ENCODE peak calls at places on chromosomes 3 and 15, in seven cellular contexts. I is aorta; R is stimulated activated naive B cell treated with anti-CD40 and anti-IgM and Interleukin-4, amounts not matched to agents 10 μg/mL and 1 μg/mL and 100 μg/mL, for 72 hours; O is skeletal muscle cell; X is lower leg skin; L is hepatic stellate cell; G is SW480. H is an unnamed sample.

GRCh38 chr15:69902414-69903062 is 195.2 kb downstream of the TLE3 start:
- DNase-seq in I (no peak), X (no peak), G (no peak), L (no peak), O (no peak), R (no peak), H (no peak)

GRCh38 chr3:168249539-168250414 is 154.1 kb upstream of the GOLIM4 start:
- DNase-seq in X (peak), L (peak), R (peak), O (peak), I (peak), G (peak), H (no peak)

GRCh38 chr3:71062920-71063767 is 520.4 kb downstream of the FOXP1 start:
- DNase-seq in I (no peak), O (no peak), G (no peak), X (no peak), R (no peak), L (no peak), H (no peak)

GRCh38 chr3:68007621-68008226 is 353.3 kb upstream of the SUCLG2 start:
- DNase-seq in L (peak), G (no peak), O (no peak), R (no peak), I (peak), X (no peak), H (no peak)

GRCh38 chr15:74960995-74961588 is 4.5 kb upstream of the RPP25 start:
- DNase-seq in L (no peak), I (no peak), X (no peak), O (no peak), G (no peak), R (no peak), H (no peak)

GRCh38 chr3:20054549-20054987 is 14.3 kb downstream of the KAT2B start:
- DNase-seq in I (no peak), G (peak), X (peak), R (peak), L (no peak), O (peak), H (no peak)

GRCh38 chr3:11173828-11174465 is 19.7 kb downstream of the HRH1 start:
- DNase-seq in X (no peak), I (no peak), O (no peak), G (no peak), R (no peak), L (no peak), H (no peak)

GRCh38 chr15:50938525-50938924 is 30.0 kb downstream of the AP4E1 start:
- DNase-seq in I (no peak), O (no peak), G (no peak), L (no peak), X (no peak), R (no peak), H (no peak)

GRCh38 chr15:94287794-94288246 is 56.5 kb downstream of the MCTP2 start:
- DNase-seq in O (no peak), R (peak), I (no peak), X (no peak), L (no peak), G (no peak), H (no peak)

GRCh38 chr3:22371592-22372291 is 620.7 kb upstream of the ZNF385D start:
- DNase-seq in G (no peak), L (no peak), I (peak), R (no peak), O (no peak), X (no peak), H (no peak)

GRCh38 chr3:40130721-40131120 is 178.8 kb upstream of the EIF1B start:
- DNase-seq in R (no peak), I (no peak), G (no peak), O (no peak), L (no peak), X (no peak), H (no peak)

GRCh38 chr3:87375231-87375682 is 98.9 kb upstream of the POU1F1 start:
- DNase-seq in R (no peak), L (no peak), I (peak), O (no peak), G (no peak), X (no peak), H (no peak)

GRCh38 chr3:111073186-111073585 is 1.6 kb downstream of the NECTIN3 start:
- DNase-seq in L (peak), R (no peak), O (no peak), G (no peak), I (no peak), X (no peak), H (no peak)

GRCh38 chr3:38545983-38546382 is 49.8 kb downstream of the EXOG start:
- DNase-seq in R (no peak), I (no peak), G (no peak), L (no peak), X (no peak), O (no peak), H (no peak)

GRCh38 chr3:37320276-37320675 is 145.9 kb upstream of the LRRFIP2 start:
- DNase-seq in G (no peak), X (no peak), R (no peak), O (no peak), L (no peak), I (no peak), H (no peak)

GRCh38 chr15:78111788-78112187 is 19.4 kb downstream of the SH2D7 start:
- DNase-seq in X (no peak), L (no peak), O (no peak), I (peak), G (no peak), R (no peak), H (no peak)

H was measured in pulmonary artery endothelial cell.